ENCODE peak calls at places on chromosomes 7 and 10, in six cellular contexts. D is IMR-90, A is cardiac fibroblast, N is body of pancreas, Y is endothelial cell of umbilical vein, S is AG09309. M is an unnamed sample.

GRCh38 chr10:63430999-63431356 is 34.8 kb downstream of the JMJD1C start:
- DNase-seq in D (no peak), A (no peak), N (no peak), Y (peak; percentile 58), S (no peak), M (no peak)

GRCh38 chr10:75101416-75102251 is 9.8 kb upstream of the SAMD8 start:
- DNase-seq in D (no peak), A (no peak), N (no peak), Y (no peak), S (no peak), M (no peak)

GRCh38 chr10:119461380-119461779 is 81.1 kb downstream of the RGS10 start:
- DNase-seq in D (no peak), A (no peak), N (no peak), Y (no peak), S (no peak), M (no peak)

GRCh38 chr10:3512263-3512662 is 272.7 kb downstream of the KLF6 start:
- DNase-seq in D (no peak), A (no peak), N (no peak), Y (no peak), S (no peak), M (no peak)

GRCh38 chr10:33596411-33596810 is 261.9 kb upstream of the NRP1 start:
- DNase-seq in D (no peak), A (no peak), N (no peak), Y (no peak), S (no peak), M (no peak)

GRCh38 chr10:101142533-101143353 is 11.6 kb downstream of the TLX1 start:
- DNase-seq in D (no peak), A (no peak), N (no peak), Y (no peak), S (no peak), M (no peak)

GRCh38 chr10:31023558-31023957 is 8.1 kb downstream of the ZNF438 start:
- DNase-seq in D (no peak), A (no peak), N (no peak), Y (no peak), S (no peak), M (no peak)

GRCh38 chr7:92061154-92061553 is 73.1 kb downstream of the CYP51A1 start:
- DNase-seq in D (no peak), A (no peak), N (no peak), Y (no peak), S (no peak), M (no peak)

GRCh38 chr10:4691776-4692175 is 134.2 kb upstream of the AKR1E2 start:
- DNase-seq in D (peak; percentile 66), A (peak; percentile 75), N (no peak), Y (no peak), S (no peak), M (peak; percentile 62)

GRCh38 chr10:126691456-126691855 is 21.0 kb upstream of the C10orf90 start:
- DNase-seq in D (no peak), A (no peak), N (no peak), Y (no peak), S (no peak), M (no peak)

DNA sequence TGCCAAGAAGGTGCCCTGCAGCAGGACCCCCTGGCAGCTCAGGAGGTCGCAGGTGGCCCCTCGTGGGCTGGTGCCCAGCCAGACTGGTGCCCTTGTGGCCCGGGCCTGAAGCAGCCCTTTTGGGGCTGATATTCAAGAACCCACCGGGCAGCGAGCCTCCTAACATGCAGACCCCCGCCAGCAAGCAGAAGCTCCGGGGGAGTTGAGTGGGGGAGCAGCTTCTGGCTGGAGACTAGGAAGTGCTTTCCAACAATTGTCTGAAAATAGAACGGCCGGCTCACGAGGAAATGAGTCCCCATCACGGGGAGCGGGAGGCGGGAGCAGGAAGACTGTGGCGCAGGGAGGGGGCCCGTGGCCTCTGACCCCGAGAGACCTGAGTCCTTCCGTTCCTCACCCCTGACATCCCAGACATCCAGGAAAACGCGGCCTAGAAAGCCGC is 9.5 kb upstream of the INTS1 start:
- DNase-seq in D (no peak), A (peak; percentile 32), N (no peak), Y (peak; percentile 58), S (no peak), M (peak; percentile 18)
- H3K4me3 ChIP-seq in D (no peak overlapping the region), A (no peak overlapping the region), N (no peak overlapping the region), Y (no peak overlapping the region), S (no peak overlapping the region), M (no peak overlapping the region)

DNA sequence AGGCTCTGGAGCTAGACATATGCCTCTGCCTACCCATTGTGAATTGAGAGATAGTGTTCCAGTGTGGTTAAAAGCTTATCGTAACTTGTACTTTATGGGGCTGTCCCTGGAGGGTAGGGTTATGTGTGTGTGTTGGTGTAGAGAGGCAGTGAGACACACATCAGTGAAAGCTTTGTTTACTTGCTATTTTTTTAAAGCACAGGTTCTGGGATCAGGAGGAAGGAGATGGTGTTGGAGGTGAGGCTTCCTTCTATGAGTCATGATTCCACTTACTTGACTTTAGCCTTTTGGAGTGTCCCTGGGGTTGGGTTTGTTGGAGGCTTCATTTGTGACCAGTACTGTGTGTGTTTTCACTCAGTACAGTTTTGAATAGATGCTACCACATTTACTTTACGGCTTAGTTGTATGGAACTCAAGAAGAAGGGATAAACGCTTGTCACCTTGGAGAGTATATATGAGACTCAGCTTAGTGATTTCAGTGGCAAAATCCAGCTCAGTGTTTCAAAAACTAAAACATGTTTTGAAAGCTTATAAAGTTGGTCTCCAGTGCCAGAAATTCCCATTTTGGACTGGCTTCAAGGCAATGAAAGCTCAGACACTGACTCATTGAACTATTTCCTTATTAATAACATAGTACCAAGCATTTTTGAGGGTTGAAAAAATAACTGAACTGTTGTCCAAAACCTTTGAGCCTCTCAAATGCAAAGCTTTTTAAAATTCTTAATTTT is 106.2 kb downstream of the PLXDC2 start:
- DNase-seq in D (peak; percentile 71), A (peak; percentile 90), N (no peak), Y (peak; percentile 76), S (peak; percentile 59), M (peak; percentile 89)
- H3K4me3 ChIP-seq in D (no peak overlapping the region), A (no peak overlapping the region), N (no peak overlapping the region), Y (no peak overlapping the region), S (no peak overlapping the region), M (no peak overlapping the region)

GRCh38 chr7:952548-953441 is 1.7 kb downstream of the ADAP1 start:
- DNase-seq in D (no peak), A (no peak), N (no peak), Y (no peak), S (no peak), M (no peak)
- H3K4me3 ChIP-seq in D (no peak overlapping the region), A (no peak overlapping the region), N (no peak overlapping the region), Y (no peak overlapping the region), S (no peak overlapping the region), M (no peak overlapping the region)

GRCh38 chr7:113086928-113087277 is 276 bp upstream of the GPR85 start:
- DNase-seq in D (no peak), A (no peak), N (no peak), Y (peak; percentile 43), S (no peak), M (no peak)
- H3K4me3 ChIP-seq in D (peak overlapping the region; percentile 97), A (peak overlapping the region; percentile 55), N (no peak overlapping the region), Y (no peak overlapping the region), S (peak overlapping the region; percentile 56), M (peak overlapping the region; percentile 79)

GRCh38 chr7:81331061-81332018 is 412.5 kb upstream of the SEMA3C start:
- DNase-seq in D (peak; percentile 48), A (peak; percentile 32), N (no peak), Y (peak; percentile 57), S (no peak), M (peak; percentile 74)
- H3K4me3 ChIP-seq in D (no peak overlapping the region), A (no peak overlapping the region), N (no peak overlapping the region), Y (no peak overlapping the region), S (no peak overlapping the region), M (no peak overlapping the region)

GRCh38 chr10:10589540-10589939 is 428.1 kb upstream of the CELF2 start:
- DNase-seq in D (peak; percentile 92), A (peak; percentile 94), N (no peak), Y (peak; percentile 56), S (peak; percentile 53), M (peak; percentile 98)
- H3K4me3 ChIP-seq in D (no peak overlapping the region), A (no peak overlapping the region), N (no peak overlapping the region), Y (no peak overlapping the region), S (no peak overlapping the region), M (no peak overlapping the region)

DNA sequence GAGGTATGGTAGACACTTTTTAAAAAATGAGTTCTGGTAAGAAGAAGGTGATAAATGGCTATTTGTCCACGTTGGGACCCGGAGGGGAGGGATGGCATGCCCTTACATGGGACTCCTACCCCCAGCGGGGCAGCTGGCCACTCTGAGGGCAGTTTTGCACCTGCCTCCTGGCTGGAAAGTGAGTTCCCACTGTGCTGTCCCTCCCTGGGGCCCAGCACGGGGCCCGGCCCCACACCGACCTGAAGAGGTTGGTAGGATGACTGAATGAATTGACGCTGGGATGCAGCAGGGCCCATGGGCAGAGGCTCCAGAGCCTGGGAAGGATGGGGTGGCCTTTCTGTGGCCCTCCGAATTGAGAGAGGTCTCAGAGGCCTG is 592 bp upstream of the AEBP1 start:
- DNase-seq in D (no peak), A (no peak), N (no peak), Y (no peak), S (no peak), M (no peak)
- H3K4me3 ChIP-seq in D (no peak overlapping the region), A (no peak overlapping the region), N (no peak overlapping the region), Y (no peak overlapping the region), S (no peak overlapping the region), M (no peak overlapping the region)

GRCh38 chr10:34825433-34825832 is 10.3 kb upstream of the PARD3 start:
- DNase-seq in D (no peak), A (no peak), N (no peak), Y (no peak), S (no peak), M (no peak)

GRCh38 chr10:34826221-34826620 is 11.1 kb upstream of the PARD3 start:
- DNase-seq in D (no peak), A (no peak), N (no peak), Y (no peak), S (no peak), M (no peak)

GRCh38 chr10:34827087-34827766 is 12.1 kb upstream of the PARD3 start:
- DNase-seq in D (no peak), A (no peak), N (no peak), Y (no peak), S (no peak), M (peak; percentile 33)

GRCh38 chr10:34834274-34834673 is 19.2 kb upstream of the PARD3 start:
- DNase-seq in D (no peak), A (no peak), N (no peak), Y (no peak), S (no peak), M (no peak)

DNA sequence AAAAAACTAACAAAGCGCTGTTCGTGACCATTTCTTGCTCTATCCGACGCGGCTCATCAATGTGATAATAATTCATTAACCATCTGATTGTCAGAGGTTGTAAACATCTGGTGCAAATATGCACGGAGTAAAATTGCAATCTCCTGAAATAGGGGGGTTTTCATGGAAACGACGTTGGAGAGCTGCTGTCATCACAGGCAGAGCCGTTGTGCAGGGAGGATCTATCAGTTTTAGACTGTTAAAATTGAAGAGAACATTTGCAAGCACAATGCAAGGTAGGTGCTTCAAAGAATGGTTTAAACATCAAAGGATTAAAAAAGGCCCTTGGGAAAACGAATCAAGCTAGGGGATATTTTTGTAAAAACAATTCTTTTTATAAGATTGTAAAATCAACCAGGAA is 15.4 kb upstream of the PARD3 start:
- DNase-seq in D (no peak), A (no peak), N (no peak), Y (no peak), S (no peak), M (no peak)
- H3K4me3 ChIP-seq in D (no peak overlapping the region), A (no peak overlapping the region), N (no peak overlapping the region), Y (no peak overlapping the region), S (no peak overlapping the region), M (no peak overlapping the region)